ENCODE peak calls at places on chromosomes 5 and 9, in seven cellular contexts. V is ELR; F is HCT116; G is DMS153; W is naive thymus-derived CD8-positive, alpha-beta T cell; Q is hepatic stellate cell; B is endothelial cell. O is an unnamed sample.

GRCh38 chr9:35993976-35994720 is 36.2 kb upstream of the OR2S2 start:
- DNase-seq in G (no peak), W (no peak), V (no peak), Q (no peak), F (no peak), B (no peak), O (no peak)

GRCh38 chr5:12772276-12772675 is 868.0 kb upstream of the CTNND2 start:
- DNase-seq in F (no peak), W (no peak), B (no peak), V (peak; percentile 35), Q (no peak), G (no peak), O (no peak)

GRCh38 chr9:136631038-136632000 is 31.4 kb upstream of the EGFL7 start:
- DNase-seq in V (peak; percentile 82), B (peak; percentile 91), G (peak; percentile 44), F (peak; percentile 60), Q (peak; percentile 83), W (peak; percentile 81), O (peak; percentile 86)

GRCh38 chr5:168740055-168740820 is 161.1 kb upstream of the PANK3 start:
- DNase-seq in G (no peak), B (no peak), V (no peak), F (no peak), W (no peak), Q (no peak), O (no peak)

GRCh38 chr9:14391620-14392019 is 77.7 kb upstream of the NFIB start:
- DNase-seq in G (no peak), Q (no peak), W (no peak), B (no peak), V (no peak), F (no peak), O (no peak)

GRCh38 chr5:147226512-147226911 is 8.3 kb upstream of the STK32A start:
- DNase-seq in G (no peak), Q (no peak), W (no peak), F (no peak), B (no peak), V (no peak), O (no peak)

GRCh38 chr5:175652741-175653663 is 4.9 kb upstream of the HRH2 start:
- DNase-seq in Q (no peak), F (no peak), W (peak; percentile 68), G (no peak), B (no peak), V (peak; percentile 10), O (no peak)

GRCh38 chr9:127588740-127589506 is 23.2 kb upstream of the STXBP1 start:
- DNase-seq in Q (no peak), W (no peak), G (no peak), F (no peak), B (no peak), V (no peak), O (peak; percentile 29)

GRCh38 chr5:36665638-36666037 is 59.2 kb downstream of the SLC1A3 start:
- DNase-seq in B (no peak), Q (no peak), G (no peak), F (no peak), W (no peak), V (no peak), O (no peak)

GRCh38 chr5:71788794-71789193 is 69.7 kb downstream of the CARTPT start:
- DNase-seq in V (no peak), Q (no peak), B (no peak), W (no peak), F (no peak), G (no peak), O (no peak)

GRCh38 chr5:85985167-85985566 is 632.6 kb upstream of the COX7C start:
- DNase-seq in W (no peak), G (no peak), F (no peak), Q (no peak), B (no peak), V (no peak), O (no peak)

GRCh38 chr5:62083247-62083646 is 222.8 kb upstream of the KIF2A start:
- DNase-seq in G (no peak), B (no peak), Q (no peak), F (no peak), W (no peak), V (no peak), O (no peak)

GRCh38 chr5:115979628-115980041 is 17.4 kb downstream of the LVRN start:
- DNase-seq in G (no peak), F (no peak), Q (no peak), W (no peak), B (no peak), V (peak; percentile 48), O (no peak)

GRCh38 chr9:79254900-79255651 is 316.7 kb upstream of the TLE4 start:
- DNase-seq in B (no peak), W (no peak), Q (no peak), G (no peak), V (peak; percentile 20), F (no peak), O (no peak)

GRCh38 chr9:9719373-9720112 is 893.3 kb downstream of the PTPRD start:
- DNase-seq in Q (no peak), V (no peak), B (no peak), G (no peak), F (no peak), W (no peak), O (no peak)

GRCh38 chr5:16437974-16438373 is 27.6 kb downstream of the ZNF622 start:
- DNase-seq in F (no peak), Q (peak; percentile 13), B (no peak), W (no peak), V (peak; percentile 49), G (no peak), O (peak; percentile 28)

GRCh38 chr9:136255166-136255538 is 9.5 kb upstream of the QSOX2 start:
- DNase-seq in W (no peak), V (peak; percentile 63), B (no peak), F (no peak), Q (peak; percentile 65), G (no peak), O (peak; percentile 44)

GRCh38 chr9:130938652-130939404 is at the start of gene FIBCD1:
- DNase-seq in F (peak; percentile 29), G (no peak), V (peak; percentile 68), B (peak; percentile 39), W (no peak), Q (peak; percentile 59), O (peak; percentile 97)

GRCh38 chr5:86461169-86461956 is 156.4 kb upstream of the COX7C start:
- DNase-seq in V (no peak), W (no peak), B (no peak), G (no peak), F (no peak), Q (no peak), O (no peak)

GRCh38 chr9:134606951-134607733 is 34.5 kb upstream of the COL5A1 start:
- DNase-seq in W (peak; percentile 8), G (no peak), V (peak; percentile 49), B (peak; percentile 4), Q (no peak), F (peak; percentile 21), O (peak; percentile 51)

GRCh38 chr9:128124873-128125574 is 2.5 kb downstream of the PTGES2 start:
- DNase-seq in F (peak; percentile 46), Q (no peak), W (no peak), V (peak; percentile 72), G (no peak), B (peak; percentile 73), O (no peak)

GRCh38 chr9:111013250-111013649 is 25.0 kb downstream of the LPAR1 start:
- DNase-seq in Q (no peak), B (no peak), W (no peak), G (peak; percentile 37), V (no peak), F (no peak), O (no peak)

GRCh38 chr9:104780796-104781395 is 17.0 kb downstream of the NIPSNAP3B start:
- DNase-seq in V (peak; percentile 76), Q (peak; percentile 24), B (no peak), W (no peak), F (peak; percentile 16), G (no peak), O (no peak)

GRCh38 chr9:124013263-124014211 is 2.0 kb downstream of the LHX2 start:
- DNase-seq in G (no peak), Q (no peak), B (peak; percentile 27), F (no peak), V (no peak), W (no peak), O (no peak)

GRCh38 chr9:135223831-135224230 is 136.4 kb downstream of the OLFM1 start:
- DNase-seq in W (no peak), V (no peak), F (no peak), B (no peak), Q (no peak), G (no peak), O (no peak)

GRCh38 chr9:120892748-120893584 is 16.0 kb upstream of the PHF19 start:
- DNase-seq in W (no peak), Q (peak; percentile 68), F (no peak), B (no peak), V (peak; percentile 89), G (peak; percentile 91), O (peak; percentile 33)

GRCh38 chr9:92266486-92266885 is 27.0 kb downstream of the IARS1 start:
- DNase-seq in B (no peak), F (no peak), Q (no peak), V (no peak), G (no peak), W (no peak), O (no peak)

GRCh38 chr9:68979538-68980314 is 34.2 kb downstream of the PRKACG start:
- DNase-seq in V (no peak), G (peak; percentile 50), F (no peak), Q (no peak), B (peak; percentile 28), W (no peak), O (no peak)

GRCh38 chr9:36833954-36834353 is 200.1 kb downstream of the PAX5 start:
- DNase-seq in G (no peak), B (no peak), F (no peak), V (peak; percentile 22), Q (no peak), W (no peak), O (no peak)

GRCh38 chr5:52564594-52564993 is 223.1 kb upstream of the ITGA1 start:
- DNase-seq in W (no peak), F (no peak), B (no peak), Q (no peak), V (no peak), G (no peak), O (no peak)

GRCh38 chr5:36943584-36943983 is 67.0 kb downstream of the NIPBL start:
- DNase-seq in V (no peak), W (no peak), G (no peak), F (no peak), Q (no peak), B (no peak), O (no peak)

GRCh38 chr5:38360323-38361061 is 102.1 kb downstream of the EGFLAM start:
- DNase-seq in V (no peak), W (no peak), B (no peak), Q (no peak), G (no peak), F (no peak), O (no peak)

GRCh38 chr5:17024686-17025180 is 88.6 kb upstream of the MYO10 start:
- DNase-seq in W (no peak), V (peak; percentile 91), Q (peak; percentile 67), G (no peak), B (no peak), F (no peak), O (no peak)

GRCh38 chr5:155844541-155844940 is 482.4 kb upstream of the SGCD start:
- DNase-seq in F (no peak), G (no peak), B (no peak), V (no peak), W (no peak), Q (no peak), O (no peak)

GRCh38 chr9:81564632-81565031 is 124.7 kb downstream of the TLE1 start:
- DNase-seq in Q (no peak), V (no peak), W (no peak), B (no peak), F (no peak), G (no peak), O (no peak)

GRCh38 chr5:54254482-54255198 is 55.7 kb downstream of the ARL15 start:
- DNase-seq in F (no peak), W (no peak), G (no peak), B (no peak), Q (peak; percentile 8), V (no peak), O (no peak)

GRCh38 chr9:92276223-92277007 is 17.1 kb downstream of the IARS1 start:
- DNase-seq in W (no peak), V (peak; percentile 44), Q (no peak), G (no peak), F (no peak), B (peak; percentile 19), O (no peak)

GRCh38 chr5:14870347-14871083 is 1.1 kb downstream of the ANKH start:
- DNase-seq in F (no peak), Q (peak; percentile 27), V (peak; percentile 20), B (peak; percentile 7), G (peak; percentile 47), W (no peak), O (no peak)